ENCODE peak calls at places on chromosomes 2 and 18, in five cellular contexts. W, C, O, H and S are unnamed samples.

GRCh38 chr18:79567481-79568147 is 112.0 kb upstream of the CTDP1 start:
- DNase-seq in H (no peak), O (no peak), C (peak; percentile 74), W (no peak), S (no peak)

GRCh38 chr2:1613731-1614354 is 130.5 kb downstream of the PXDN start:
- DNase-seq in O (no peak), W (no peak), C (no peak), H (no peak), S (no peak)

GRCh38 chr2:127655209-127656073 is 9.5 kb downstream of the GPR17 start:
- DNase-seq in O (no peak), H (no peak), C (no peak), W (no peak), S (no peak)

GRCh38 chr18:5268874-5269273 is 26.7 kb downstream of the ZBTB14 start:
- DNase-seq in W (no peak), C (no peak), H (no peak), O (no peak), S (no peak)

GRCh38 chr2:234763051-234763909 is 188.5 kb upstream of the SH3BP4 start:
- DNase-seq in H (no peak), C (no peak), O (no peak), W (no peak), S (no peak)

GRCh38 chr2:39736593-39736992 is 42.5 kb downstream of the THUMPD2 start:
- DNase-seq in O (no peak), C (no peak), W (no peak), H (no peak), S (no peak)

GRCh38 chr2:143477724-143478443 is 348.7 kb downstream of the ARHGAP15 start:
- DNase-seq in O (no peak), C (no peak), W (no peak), H (no peak), S (no peak)

GRCh38 chr18:79924814-79925655 is 26.4 kb downstream of the SLC66A2 start:
- DNase-seq in H (no peak), W (no peak), O (peak; percentile 6), C (no peak), S (no peak)

GRCh38 chr2:215884741-215885140 is 128.6 kb downstream of the MREG start:
- DNase-seq in C (no peak), H (no peak), W (no peak), O (no peak), S (no peak)

GRCh38 chr2:185208261-185208660 is 530.3 kb upstream of the FSIP2 start:
- DNase-seq in W (no peak), H (peak; percentile 73), C (no peak), O (peak; percentile 9), S (peak; percentile 35)

GRCh38 chr2:63891488-63892030 is 49.9 kb downstream of the UGP2 start:
- DNase-seq in O (no peak), C (no peak), H (no peak), W (no peak), S (no peak)

GRCh38 chr2:207744451-207744850 is 25.3 kb downstream of the FZD5 start:
- DNase-seq in C (no peak), W (no peak), H (no peak), O (no peak), S (no peak)

GRCh38 chr18:37566479-37567060 is 972 bp upstream of the CELF4 start:
- DNase-seq in O (no peak), W (no peak), C (peak; percentile 49), H (no peak), S (peak; percentile 18)

GRCh38 chr2:189751080-189751658 is 11.4 kb downstream of the OSGEPL1 start:
- DNase-seq in W (no peak), H (peak; percentile 56), O (peak; percentile 28), C (no peak), S (no peak)

GRCh38 chr18:76130845-76131244 is 364.2 kb downstream of the ZNF516 start:
- DNase-seq in W (no peak), O (no peak), C (no peak), H (no peak), S (no peak)

GRCh38 chr18:11432360-11432811 is 177.0 kb upstream of the SLC35G4 start:
- DNase-seq in H (no peak), C (no peak), O (no peak), W (no peak), S (no peak)

GRCh38 chr2:212288308-212288707 is 250.3 kb downstream of the ERBB4 start:
- DNase-seq in W (no peak), H (no peak), C (no peak), O (no peak), S (no peak)

GRCh38 chr2:158191076-158191566 is 89.4 kb downstream of the UPP2 start:
- DNase-seq in C (no peak), H (no peak), O (no peak), W (no peak), S (no peak)

GRCh38 chr2:23947350-23947749 is 7.1 kb downstream of the UBXN2A start:
- DNase-seq in H (no peak), W (no peak), O (no peak), C (no peak), S (no peak)

GRCh38 chr2:160871096-160871495 is 289.1 kb upstream of the TANK start:
- DNase-seq in C (no peak), W (no peak), O (no peak), H (no peak), S (no peak)

GRCh38 chr2:9002637-9003365 is 683 bp downstream of the MBOAT2 start:
- DNase-seq in W (no peak), C (peak; percentile 61), O (peak; percentile 23), H (peak; percentile 20), S (peak; percentile 26)

GRCh38 chr2:144383571-144383970 is 136.3 kb downstream of the ZEB2 start:
- DNase-seq in O (no peak), C (no peak), H (no peak), W (no peak), S (no peak)

GRCh38 chr2:147996828-147997227 is 23.7 kb downstream of the ORC4 start:
- DNase-seq in W (no peak), O (no peak), C (no peak), H (no peak), S (no peak)

GRCh38 chr2:192345287-192345686 is 150.6 kb upstream of the TMEFF2 start:
- DNase-seq in W (no peak), C (no peak), O (no peak), H (no peak), S (no peak)

GRCh38 chr2:177721815-177722552 is 329.4 kb downstream of the AGPS start:
- DNase-seq in O (no peak), C (no peak), W (no peak), H (no peak), S (no peak)

GRCh38 chr2:179580378-179581146 is 280.9 kb downstream of the ZNF385B start:
- DNase-seq in W (no peak), C (no peak), O (no peak), H (peak; percentile 74), S (no peak)

GRCh38 chr2:8244634-8245033 is 437.2 kb upstream of the ID2 start:
- DNase-seq in H (no peak), O (no peak), C (no peak), W (no peak), S (no peak)

GRCh38 chr2:191910518-191910917 is 63.6 kb upstream of the CAVIN2 start:
- DNase-seq in C (no peak), H (no peak), W (no peak), O (no peak), S (no peak)

GRCh38 chr2:135103843-135104242 is 51.8 kb downstream of the RAB3GAP1 start:
- DNase-seq in H (no peak), C (no peak), O (no peak), W (no peak), S (no peak)

GRCh38 chr2:27019459-27020336 is 13.1 kb upstream of the TMEM214 start:
- DNase-seq in O (no peak), W (no peak), C (no peak), H (no peak), S (no peak)

GRCh38 chr2:27018142-27018541 is 14.6 kb upstream of the TMEM214 start:
- DNase-seq in W (no peak), C (no peak), O (no peak), H (no peak), S (no peak)

GRCh38 chr2:27014771-27015433 is 17.9 kb upstream of the TMEM214 start:
- DNase-seq in H (no peak), C (no peak), O (no peak), W (no peak), S (no peak)

GRCh38 chr2:27013738-27014137 is 19.0 kb upstream of the TMEM214 start:
- DNase-seq in H (no peak), W (no peak), O (no peak), C (no peak), S (no peak)

DNA sequence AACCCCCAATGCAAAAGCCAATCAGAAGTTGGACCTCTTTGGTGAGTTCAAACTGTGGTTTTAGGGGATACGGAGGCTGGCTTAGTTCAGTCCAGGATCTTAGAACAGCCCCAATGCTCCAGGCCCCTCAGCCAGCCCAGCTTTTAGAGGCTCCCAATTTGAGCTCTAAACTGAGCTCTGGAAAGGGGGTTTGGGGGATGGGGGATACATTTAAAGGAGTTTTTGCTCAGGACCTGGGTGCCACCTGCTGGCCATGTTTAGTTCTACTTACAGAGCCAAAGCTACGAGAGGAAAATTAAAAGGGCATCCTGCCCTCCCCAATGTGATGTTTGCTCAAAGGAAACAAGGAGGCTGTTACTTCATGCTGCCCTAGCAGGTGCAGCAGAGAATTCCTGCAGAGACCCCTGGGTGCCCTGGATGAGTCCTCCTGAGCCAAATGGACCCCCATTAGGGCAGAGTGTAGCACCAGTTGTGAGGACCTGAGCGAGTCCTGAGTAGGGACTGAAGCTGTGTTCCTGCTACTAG is 15.9 kb upstream of the TMEM214 start:
- DNase-seq in W (no peak), O (peak; percentile 66), C (peak; percentile 52), H (peak; percentile 70), S (peak; percentile 43)
- TF ChIP-seq CTCF in W (peak; percentile 71), O (peak; percentile 63), C (peak; percentile 81), H (peak; percentile 83), S (peak; percentile 74)

DNA sequence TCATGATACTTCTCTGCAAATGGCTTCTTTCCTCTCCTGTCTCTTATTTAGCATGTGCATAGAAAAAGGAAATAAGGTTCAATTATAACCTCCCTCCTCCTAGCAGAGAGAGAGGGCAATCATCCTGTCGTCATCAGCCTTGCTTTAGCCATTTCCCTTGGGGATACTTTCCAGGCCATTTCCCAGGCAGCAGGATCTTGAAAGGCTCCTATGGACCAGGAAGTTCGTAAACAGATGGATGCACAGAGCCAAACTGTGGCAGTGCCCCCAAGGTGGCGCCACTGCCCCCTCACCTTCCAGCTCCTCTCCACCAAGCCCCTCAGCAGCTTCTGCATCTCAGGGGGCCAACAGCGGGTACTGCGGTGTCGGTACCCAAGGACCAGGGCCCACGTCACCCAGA is 157.4 kb downstream of the DTNA start:
- DNase-seq in C (no peak), O (no peak), W (no peak), H (no peak), S (no peak)
- TF ChIP-seq CTCF in C (no peak), O (no peak), W (no peak), H (no peak), S (no peak)

DNA sequence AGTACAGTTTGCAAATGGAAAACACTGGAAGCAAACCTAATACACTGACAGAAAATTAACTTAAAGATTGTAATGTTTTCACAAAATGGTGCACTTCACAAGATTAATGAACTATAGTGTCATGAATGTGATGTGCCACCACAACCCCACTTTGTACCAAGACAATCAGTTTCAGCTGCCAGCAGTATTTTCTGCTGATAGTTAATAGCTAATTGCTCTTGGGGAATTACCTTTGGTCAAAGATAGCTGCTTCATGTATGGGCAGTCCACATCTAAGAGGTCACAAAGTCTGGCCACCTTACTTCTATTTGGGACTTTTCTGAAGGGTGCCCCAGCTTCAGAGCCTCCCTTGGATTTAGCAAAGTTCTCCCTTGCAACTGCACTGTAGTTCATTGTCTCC is 254.0 kb downstream of the CALCRL start:
- DNase-seq in O (no peak), C (no peak), H (no peak), W (no peak), S (no peak)
- TF ChIP-seq CTCF in O (no peak), C (no peak), H (no peak), W (no peak), S (no peak)

GRCh38 chr2:19313553-19313952 is 44.9 kb downstream of the OSR1 start:
- DNase-seq in C (no peak), O (no peak), H (no peak), W (no peak), S (no peak)

GRCh38 chr2:19312949-19313348 is 45.5 kb downstream of the OSR1 start:
- DNase-seq in W (no peak), C (no peak), H (peak; percentile 23), O (no peak), S (no peak)
- TF ChIP-seq CTCF in W (peak; percentile 35), C (no peak), H (no peak), O (no peak), S (peak; percentile 26)